ENCODE peak calls at places on chromosome 13, in six cellular contexts. One of them, this sample, is unnamed.

GRCh38 chr13:47287291-47287751 is 390.5 kb upstream of the HTR2A start:
- DNase-seq in HuH-7: no peak
- DNase-seq in stimulated activated CD8-positive, alpha-beta memory T cell treated with anti-CD3 and anti-CD28 coated beads, Interleukin-4, amount 100 ng/mL, for 24 hours: no peak
- DNase-seq in CD4-positive, alpha-beta T cell: no peak
- DNase-seq in WERI-Rb-1: no peak
- DNase-seq in IMR-90: peak
- DNase-seq in this sample: no peak

GRCh38 chr13:74288361-74288911 is 154.2 kb upstream of the KLF12 start:
- DNase-seq in CD4-positive, alpha-beta T cell: peak
- DNase-seq in HuH-7: no peak
- DNase-seq in IMR-90: no peak
- DNase-seq in stimulated activated CD8-positive, alpha-beta memory T cell treated with anti-CD3 and anti-CD28 coated beads, Interleukin-4, amount 100 ng/mL, for 24 hours: no peak
- DNase-seq in WERI-Rb-1: no peak
- DNase-seq in this sample: no peak

GRCh38 chr13:87280139-87280538 is 391.0 kb upstream of the SLITRK5 start:
- DNase-seq in WERI-Rb-1: no peak
- DNase-seq in CD4-positive, alpha-beta T cell: no peak
- DNase-seq in HuH-7: peak
- DNase-seq in IMR-90: no peak
- DNase-seq in stimulated activated CD8-positive, alpha-beta memory T cell treated with anti-CD3 and anti-CD28 coated beads, Interleukin-4, amount 100 ng/mL, for 24 hours: no peak
- DNase-seq in this sample: no peak

GRCh38 chr13:112812306-112813034 is 122.6 kb downstream of the ATP11A start:
- DNase-seq in stimulated activated CD8-positive, alpha-beta memory T cell treated with anti-CD3 and anti-CD28 coated beads, Interleukin-4, amount 100 ng/mL, for 24 hours: no peak
- DNase-seq in WERI-Rb-1: no peak
- DNase-seq in IMR-90: no peak
- DNase-seq in HuH-7: no peak
- DNase-seq in CD4-positive, alpha-beta T cell: no peak
- DNase-seq in this sample: no peak

GRCh38 chr13:42041017-42041683 is 7.3 kb upstream of the DGKH start:
- DNase-seq in stimulated activated CD8-positive, alpha-beta memory T cell treated with anti-CD3 and anti-CD28 coated beads, Interleukin-4, amount 100 ng/mL, for 24 hours: peak
- DNase-seq in WERI-Rb-1: peak
- DNase-seq in CD4-positive, alpha-beta T cell: peak
- DNase-seq in HuH-7: peak
- DNase-seq in IMR-90: peak
- DNase-seq in this sample: peak

GRCh38 chr13:50626031-50626643 is 217.4 kb downstream of the DLEU7 start:
- DNase-seq in WERI-Rb-1: no peak
- DNase-seq in CD4-positive, alpha-beta T cell: no peak
- DNase-seq in HuH-7: no peak
- DNase-seq in stimulated activated CD8-positive, alpha-beta memory T cell treated with anti-CD3 and anti-CD28 coated beads, Interleukin-4, amount 100 ng/mL, for 24 hours: no peak
- DNase-seq in IMR-90: no peak
- DNase-seq in this sample: peak

GRCh38 chr13:111140562-111141105 is 25.5 kb downstream of the ARHGEF7 start:
- DNase-seq in stimulated activated CD8-positive, alpha-beta memory T cell treated with anti-CD3 and anti-CD28 coated beads, Interleukin-4, amount 100 ng/mL, for 24 hours: no peak
- DNase-seq in CD4-positive, alpha-beta T cell: no peak
- DNase-seq in IMR-90: no peak
- DNase-seq in HuH-7: no peak
- DNase-seq in WERI-Rb-1: no peak
- DNase-seq in this sample: no peak

GRCh38 chr13:41973247-41973741 is 12.4 kb upstream of the VWA8 start:
- DNase-seq in WERI-Rb-1: no peak
- DNase-seq in HuH-7: no peak
- DNase-seq in CD4-positive, alpha-beta T cell: no peak
- DNase-seq in IMR-90: no peak
- DNase-seq in stimulated activated CD8-positive, alpha-beta memory T cell treated with anti-CD3 and anti-CD28 coated beads, Interleukin-4, amount 100 ng/mL, for 24 hours: no peak
- DNase-seq in this sample: no peak

GRCh38 chr13:77760893-77761292 is 63.4 kb downstream of the SLAIN1 start:
- DNase-seq in IMR-90: no peak
- DNase-seq in stimulated activated CD8-positive, alpha-beta memory T cell treated with anti-CD3 and anti-CD28 coated beads, Interleukin-4, amount 100 ng/mL, for 24 hours: no peak
- DNase-seq in WERI-Rb-1: no peak
- DNase-seq in HuH-7: no peak
- DNase-seq in CD4-positive, alpha-beta T cell: no peak
- DNase-seq in this sample: no peak

GRCh38 chr13:33879044-33879596 is 61.2 kb downstream of the RFC3 start:
- DNase-seq in IMR-90: no peak
- DNase-seq in HuH-7: no peak
- DNase-seq in CD4-positive, alpha-beta T cell: no peak
- DNase-seq in WERI-Rb-1: no peak
- DNase-seq in stimulated activated CD8-positive, alpha-beta memory T cell treated with anti-CD3 and anti-CD28 coated beads, Interleukin-4, amount 100 ng/mL, for 24 hours: no peak
- DNase-seq in this sample: no peak

GRCh38 chr13:113905942-113906341 is 42.1 kb upstream of the GAS6 start:
- DNase-seq in CD4-positive, alpha-beta T cell: no peak
- DNase-seq in stimulated activated CD8-positive, alpha-beta memory T cell treated with anti-CD3 and anti-CD28 coated beads, Interleukin-4, amount 100 ng/mL, for 24 hours: no peak
- DNase-seq in WERI-Rb-1: no peak
- DNase-seq in HuH-7: no peak
- DNase-seq in IMR-90: no peak
- DNase-seq in this sample: no peak

GRCh38 chr13:48578516-48579166 is 45.8 kb upstream of the RCBTB2 start:
- DNase-seq in WERI-Rb-1: no peak
- DNase-seq in HuH-7: no peak
- DNase-seq in stimulated activated CD8-positive, alpha-beta memory T cell treated with anti-CD3 and anti-CD28 coated beads, Interleukin-4, amount 100 ng/mL, for 24 hours: no peak
- DNase-seq in IMR-90: no peak
- DNase-seq in CD4-positive, alpha-beta T cell: no peak
- DNase-seq in this sample: no peak